ENCODE peak calls at places on chromosomes 6 and 20, in nine cellular contexts. V is psoas muscle, G is fibroblast of mammary gland, Z is AG04450, X is choroid plexus epithelial cell, H is Panc1, F is heart right ventricle, Q is SJCRH30, T is pancreas. J is an unnamed sample.
A peak's percentile ranks its signal among the peaks of the same experiment; 100 is the strongest.

GRCh38 chr6:108760158-108761050 is 87.8 kb upstream of the ARMC2 start:
- DNase-seq in X (peak; percentile 39), Z (no peak), T (no peak), G (peak; percentile 44), V (peak; percentile 73), H (no peak), F (peak; percentile 2), Q (peak; percentile 81), J (no peak)

GRCh38 chr6:74899416-74899815 is 306.4 kb downstream of the COL12A1 start:
- DNase-seq in Z (no peak), X (peak; percentile 77), Q (no peak), T (no peak), F (no peak), V (no peak), G (peak; percentile 73), H (no peak), J (peak; percentile 6)

GRCh38 chr20:49287555-49288249 is 9.8 kb upstream of the ZNFX1 start:
- DNase-seq in G (peak; percentile 63), X (peak; percentile 88), V (no peak), Z (no peak), H (no peak), Q (no peak), T (no peak), F (no peak), J (no peak)

GRCh38 chr20:14415492-14415891 is 78.1 kb upstream of the FLRT3 start:
- DNase-seq in G (no peak), V (no peak), X (no peak), Z (no peak), Q (peak; percentile 58), T (no peak), H (no peak), F (no peak), J (no peak)

GRCh38 chr6:32196682-32197616 is 4.5 kb upstream of the GPSM3 start:
- DNase-seq in X (no peak), Q (no peak), F (peak; percentile 53), Z (no peak), T (no peak), V (peak; percentile 75), G (no peak), H (no peak), J (no peak)

GRCh38 chr20:38620501-38620900 is 18.9 kb downstream of the ARHGAP40 start:
- DNase-seq in G (no peak), V (no peak), T (no peak), Q (no peak), H (no peak), F (no peak), Z (no peak), X (no peak), J (no peak)

GRCh38 chr6:18216411-18216810 is 47.9 kb downstream of the DEK start:
- DNase-seq in G (peak; percentile 5), V (no peak), T (no peak), H (no peak), F (no peak), X (peak; percentile 87), Q (no peak), Z (peak; percentile 26), J (no peak)

GRCh38 chr6:29815118-29815750 is 12.4 kb upstream of the HLA-G start:
- DNase-seq in G (no peak), V (no peak), X (no peak), Z (no peak), Q (no peak), F (no peak), H (no peak), T (no peak), J (no peak)

GRCh38 chr6:163260911-163261310 is 153.6 kb upstream of the QKI start:
- DNase-seq in G (no peak), V (no peak), H (no peak), F (no peak), Q (no peak), X (no peak), T (no peak), Z (no peak), J (no peak)

GRCh38 chr20:4227085-4227821 is 211.9 kb upstream of the RNF24 start:
- DNase-seq in Z (no peak), V (no peak), H (no peak), Q (peak; percentile 22), G (peak; percentile 84), X (peak; percentile 76), F (no peak), T (no peak), J (no peak)

DNA sequence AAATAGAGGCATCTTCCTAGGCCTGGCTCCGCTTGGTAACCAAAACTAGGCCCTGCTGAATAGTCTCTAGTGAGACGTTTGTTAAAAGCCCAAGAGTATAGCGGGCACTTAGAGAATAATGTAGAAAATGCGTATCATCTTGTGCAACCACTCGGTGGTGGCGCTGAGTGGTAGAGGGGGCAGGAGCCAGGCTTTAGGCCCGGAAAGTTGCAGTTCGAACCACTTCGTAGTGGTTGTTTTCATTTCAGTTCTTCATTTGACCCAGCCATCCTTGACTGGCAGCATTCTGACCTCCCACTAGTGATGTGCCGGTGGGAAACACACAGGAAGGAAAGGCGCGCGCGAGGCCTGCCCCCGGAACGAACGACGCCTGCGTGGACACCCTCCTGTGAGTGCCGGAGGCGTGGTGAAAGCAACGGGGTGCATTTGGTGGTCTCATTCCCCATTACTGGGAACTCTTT is 18.0 kb downstream of the GPX5 start:
- DNase-seq in X (peak; percentile 22), Z (no peak), V (no peak), T (peak; percentile 53), Q (no peak), G (peak; percentile 34), F (no peak), H (no peak), J (no peak)
- H3K4me3 ChIP-seq in X (peak overlapping the region; percentile 59), Z (peak overlapping the region; percentile 38), V (peak overlapping the region; percentile 25), T (no peak overlapping the region), Q (peak overlapping the region; percentile 47), G (peak overlapping the region; percentile 56), F (no peak overlapping the region), H (no peak overlapping the region), J (no peak overlapping the region)

DNA sequence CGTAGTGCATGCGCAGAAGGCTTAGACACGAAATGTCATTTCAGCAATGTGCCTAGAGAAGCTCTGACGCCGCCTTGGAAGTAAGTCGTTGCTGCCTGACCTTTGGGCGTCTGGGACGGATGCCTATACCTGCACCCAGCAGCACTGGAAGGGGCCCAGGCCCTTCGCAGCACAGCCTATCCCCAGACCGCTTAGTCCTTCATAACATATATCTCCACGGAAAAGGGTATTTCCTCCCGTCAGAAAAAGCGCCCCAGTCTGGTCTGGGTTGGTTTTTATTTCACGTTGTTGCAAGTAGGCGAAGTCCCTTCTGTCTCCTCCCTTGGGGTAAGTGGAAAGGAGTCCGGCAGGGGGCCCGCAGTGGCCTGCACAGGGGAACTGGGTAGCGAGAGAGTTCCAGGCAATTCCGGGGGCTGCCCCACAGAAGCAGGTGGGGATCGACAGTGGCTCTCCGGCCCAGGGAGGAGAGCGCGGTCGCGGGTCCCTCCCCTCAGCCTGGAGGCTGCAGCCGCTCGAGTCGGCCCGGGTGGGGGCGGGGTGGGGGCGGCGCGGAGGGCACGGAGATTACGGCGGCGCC is 558 bp upstream of the EYA4 start:
- DNase-seq in X (peak; percentile 30), G (no peak), Z (no peak), F (peak; percentile 25), T (no peak), Q (peak; percentile 93), V (peak; percentile 80), H (no peak), J (no peak)
- H3K4me3 ChIP-seq in X (peak overlapping the region; percentile 54), G (no peak overlapping the region), Z (peak overlapping the region; percentile 85), F (peak overlapping the region; percentile 24), T (peak overlapping the region; percentile 12), Q (peak overlapping the region; percentile 74), V (peak overlapping the region; percentile 93), H (no peak overlapping the region), J (no peak overlapping the region)

DNA sequence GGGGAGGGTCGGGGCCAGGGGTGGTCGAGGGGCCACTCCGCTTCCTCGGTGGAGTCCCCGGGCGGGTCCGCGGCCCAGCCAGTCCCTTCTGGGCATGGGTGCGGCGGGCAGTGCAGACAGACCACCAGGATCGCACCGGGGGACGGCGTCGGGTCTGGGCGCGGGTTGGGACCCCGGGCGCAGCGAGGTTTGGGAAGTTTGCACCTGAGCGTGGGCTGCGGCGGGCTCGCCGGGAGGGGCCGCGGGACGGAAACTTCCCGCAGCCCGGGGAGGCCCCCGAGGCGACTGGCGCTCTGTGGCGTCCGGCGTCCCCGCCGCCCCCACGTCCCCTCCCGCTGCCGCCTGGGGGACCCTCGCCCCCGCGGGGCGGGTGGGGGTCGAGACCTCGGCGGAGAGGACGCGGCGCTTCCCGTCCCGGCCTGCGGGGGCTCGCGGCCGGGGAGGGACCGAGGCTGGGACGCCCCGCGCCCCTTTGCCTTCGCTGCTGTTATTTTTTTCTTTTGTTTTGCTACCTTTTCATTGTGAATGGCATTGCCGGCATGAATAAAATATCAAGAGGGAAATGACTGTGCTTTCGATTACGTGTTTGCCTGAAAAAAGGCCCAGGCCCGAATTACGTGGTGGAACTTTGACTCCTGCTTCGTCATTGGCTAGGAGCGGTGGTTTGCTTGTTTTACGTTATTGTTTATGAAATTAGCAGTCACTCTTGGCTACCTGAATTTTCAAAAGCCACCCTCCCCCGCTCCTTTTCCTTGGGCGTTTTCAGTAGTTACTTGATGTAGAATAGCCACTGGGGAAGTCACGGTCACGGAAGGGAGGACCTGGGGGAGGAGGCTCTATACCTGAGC is 701 bp downstream of the SNX9 start:
- DNase-seq in V (peak; percentile 66), G (peak; percentile 86), H (peak; percentile 60), Z (peak; percentile 43), F (peak; percentile 66), X (peak; percentile 74), T (peak; percentile 74), Q (peak; percentile 23), J (peak; percentile 52)
- H3K4me3 ChIP-seq in V (peak overlapping the region; percentile 92), G (peak overlapping the region; percentile 69), H (peak overlapping the region; percentile 71), Z (peak overlapping the region; percentile 77), F (peak overlapping the region; percentile 82), X (peak overlapping the region; percentile 92), T (peak overlapping the region; percentile 92), Q (peak overlapping the region; percentile 91), J (peak overlapping the region; percentile 83)

DNA sequence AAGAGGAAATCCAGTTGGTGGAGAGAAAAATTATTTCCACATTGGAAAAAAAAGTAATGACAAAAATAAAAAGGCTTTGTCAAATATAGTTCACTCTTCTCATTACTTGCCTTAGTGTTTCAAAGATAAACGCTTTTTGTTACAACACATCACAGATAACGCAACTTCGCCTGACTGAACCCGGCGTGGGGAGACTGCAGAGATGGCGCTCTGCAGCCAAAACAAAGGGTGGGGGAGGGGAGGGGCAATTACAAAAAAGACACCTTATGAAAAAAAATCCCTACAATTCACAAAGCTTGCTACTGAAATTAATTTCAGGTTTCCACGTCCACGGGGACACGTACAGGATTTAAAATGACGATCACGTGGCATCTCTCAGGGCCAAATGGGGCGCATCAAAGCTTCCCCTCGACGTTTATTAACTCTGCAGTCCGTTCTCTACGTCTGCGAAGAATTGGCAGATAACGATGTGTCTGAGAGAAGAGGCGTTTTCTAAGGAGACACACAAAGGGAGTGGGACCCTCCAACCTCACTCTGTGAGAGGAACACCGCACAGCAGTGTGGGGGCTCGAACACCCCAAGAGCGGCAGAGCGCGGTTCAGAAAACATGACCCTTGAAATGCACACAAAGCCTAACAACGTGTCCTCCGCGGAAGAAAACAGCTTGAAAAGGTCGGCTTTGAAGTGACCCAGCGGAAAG is 1.5 kb upstream of the AFDN start:
- DNase-seq in X (no peak), Z (no peak), G (no peak), T (no peak), H (no peak), V (no peak), F (no peak), Q (no peak), J (no peak)
- H3K4me3 ChIP-seq in X (peak overlapping the region; percentile 86), Z (peak overlapping the region; percentile 76), G (peak overlapping the region; percentile 79), T (peak overlapping the region; percentile 56), H (peak overlapping the region; percentile 89), V (peak overlapping the region; percentile 80), F (no peak overlapping the region), Q (no peak overlapping the region), J (peak overlapping the region; percentile 65)

DNA sequence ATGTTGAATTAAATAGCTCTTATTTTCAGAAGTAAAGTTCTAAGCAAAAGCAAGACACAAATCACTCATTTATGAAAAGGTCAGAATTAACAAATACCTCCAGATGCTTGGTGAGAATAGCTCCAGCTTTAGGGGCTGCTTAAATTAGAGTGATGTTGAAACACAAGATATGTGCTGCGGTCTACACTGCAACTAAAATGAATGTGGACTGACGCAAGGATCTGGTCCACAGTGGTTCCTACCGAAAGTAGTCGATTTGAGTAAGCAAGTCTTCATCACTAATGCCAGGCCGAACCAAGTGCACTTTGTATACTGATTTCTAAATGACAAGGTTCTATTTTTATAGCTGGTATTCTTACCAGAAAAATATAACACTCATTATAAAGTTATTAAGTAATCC is 96.3 kb downstream of the PRDM1 start:
- DNase-seq in Q (no peak), H (no peak), X (no peak), T (no peak), F (no peak), Z (no peak), V (no peak), G (peak; percentile 12), J (no peak)
- H3K4me3 ChIP-seq in Q (no peak overlapping the region), H (no peak overlapping the region), X (no peak overlapping the region), T (no peak overlapping the region), F (no peak overlapping the region), Z (no peak overlapping the region), V (no peak overlapping the region), G (no peak overlapping the region), J (no peak overlapping the region)

J was measured in LNCaP clone FGC.